ENCODE peak calls at places on chromosomes 2 and 18, in four cellular contexts. X is stomach, V is body of pancreas, S is heart left ventricle. C is an unnamed sample.

GRCh38 chr2:218607436-218608115 is at the start of gene PLCD4:
- DNase-seq in X (no peak), V (no peak), S (peak; percentile 38), C (peak; percentile 78)

GRCh38 chr18:47683774-47684173 is 246.7 kb downstream of the SMAD2 start:
- DNase-seq in X (no peak), V (no peak), S (no peak), C (no peak)

GRCh38 chr2:214328941-214329340 is 81.9 kb upstream of the VWC2L start:
- DNase-seq in X (no peak), V (no peak), S (no peak), C (no peak)

GRCh38 chr2:230226090-230226551 is 585 bp downstream of the SP140 start:
- DNase-seq in X (no peak), V (no peak), S (no peak), C (no peak)

GRCh38 chr2:224650815-224651439 is 65.2 kb downstream of the CCDC195 start:
- DNase-seq in X (no peak), V (no peak), S (no peak), C (no peak)

GRCh38 chr2:188975497-188976102 is 1.4 kb downstream of the COL3A1 start:
- DNase-seq in X (no peak), V (no peak), S (peak; percentile 39), C (peak; percentile 12)

GRCh38 chr2:1132328-1132964 is 181.8 kb downstream of the SNTG2 start:
- DNase-seq in X (no peak), V (no peak), S (no peak), C (no peak)

GRCh38 chr18:54551590-54551989 is 39.5 kb upstream of the DYNAP start:
- DNase-seq in X (no peak), V (no peak), S (no peak), C (no peak)

GRCh38 chr2:119173556-119174060 is 15.1 kb upstream of the C1QL2 start:
- DNase-seq in X (no peak), V (no peak), S (no peak), C (no peak)

GRCh38 chr2:28134262-28134812 is 243.8 kb downstream of the BABAM2 start:
- DNase-seq in X (peak; percentile 68), V (peak; percentile 84), S (peak; percentile 34), C (no peak)

GRCh38 chr18:29459986-29460385 is 1283.1 kb upstream of the CDH2 start:
- DNase-seq in X (no peak), V (no peak), S (no peak), C (no peak)

GRCh38 chr18:49510393-49511115 is 23.5 kb upstream of the C18orf32 start:
- DNase-seq in X (peak; percentile 38), V (peak; percentile 49), S (peak; percentile 51), C (peak; percentile 62)

GRCh38 chr2:74708883-74709282 is 54.8 kb downstream of the SEMA4F start:
- DNase-seq in X (no peak), V (no peak), S (no peak), C (no peak)

GRCh38 chr2:189798312-189799029 is 14.2 kb downstream of the PMS1 start:
- DNase-seq in X (no peak), V (no peak), S (no peak), C (no peak)

GRCh38 chr2:133986076-133986837 is 267.6 kb upstream of the MGAT5 start:
- DNase-seq in X (no peak), V (no peak), S (peak; percentile 39), C (peak; percentile 62)

GRCh38 chr2:137983581-137983980 is 19.3 kb downstream of the HNMT start:
- DNase-seq in X (no peak), V (no peak), S (no peak), C (no peak)

GRCh38 chr18:22465859-22466602 is 48.3 kb upstream of the CTAGE1 start:
- DNase-seq in X (no peak), V (peak; percentile 42), S (peak; percentile 58), C (peak; percentile 87)

GRCh38 chr2:44148997-44149396 is 19.7 kb upstream of the PPM1B start:
- DNase-seq in X (no peak), V (no peak), S (no peak), C (no peak)

GRCh38 chr2:171004833-171005232 is 75.8 kb downstream of the GORASP2 start:
- DNase-seq in X (no peak), V (no peak), S (no peak), C (no peak)

GRCh38 chr18:31626409-31626808 is 34.7 kb downstream of the TTR start:
- DNase-seq in X (no peak), V (no peak), S (no peak), C (no peak)

GRCh38 chr2:240499309-240500301 is 58.2 kb downstream of the ANKMY1 start:
- DNase-seq in X (peak; percentile 24), V (no peak), S (no peak), C (no peak)

GRCh38 chr2:202337133-202337532 is 39.0 kb upstream of the BMPR2 start:
- DNase-seq in X (no peak), V (no peak), S (no peak), C (no peak)

GRCh38 chr18:54210463-54210862 is 14.0 kb downstream of the MBD2 start:
- DNase-seq in X (no peak), V (no peak), S (no peak), C (no peak)

GRCh38 chr2:37230581-37230980 is 815 bp downstream of the CEBPZ start:
- DNase-seq in X (no peak), V (no peak), S (no peak), C (no peak)

GRCh38 chr2:27080140-27080469 is 1.7 kb downstream of the EMILIN1 start:
- DNase-seq in X (no peak), V (no peak), S (no peak), C (no peak)
- H3K4me3 ChIP-seq in X (peak overlapping the region; percentile 60), V (no peak overlapping the region), S (peak overlapping the region; percentile 58), C (no peak overlapping the region)

DNA sequence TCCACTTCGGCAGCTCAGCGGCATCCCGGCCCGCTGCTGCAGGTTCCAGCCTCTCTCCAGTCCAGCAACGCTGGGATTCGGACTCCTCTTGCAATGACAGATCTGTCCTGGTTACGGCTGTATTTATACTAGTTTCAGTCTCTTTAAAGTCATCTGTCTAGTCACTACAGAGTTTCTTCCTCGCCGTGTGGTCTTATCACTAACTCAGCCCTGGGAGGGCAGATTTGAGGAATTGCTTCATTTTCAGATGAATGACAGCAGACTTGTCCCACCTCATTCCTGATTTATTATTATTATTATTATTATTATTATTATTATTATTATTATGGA is 2.2 kb downstream of the KLHL29 start:
- DNase-seq in X (no peak), V (no peak), S (no peak), C (no peak)
- TF ChIP-seq POLR2A in X (no peak), V (no peak), S (no peak), C (peak; percentile 15)

DNA sequence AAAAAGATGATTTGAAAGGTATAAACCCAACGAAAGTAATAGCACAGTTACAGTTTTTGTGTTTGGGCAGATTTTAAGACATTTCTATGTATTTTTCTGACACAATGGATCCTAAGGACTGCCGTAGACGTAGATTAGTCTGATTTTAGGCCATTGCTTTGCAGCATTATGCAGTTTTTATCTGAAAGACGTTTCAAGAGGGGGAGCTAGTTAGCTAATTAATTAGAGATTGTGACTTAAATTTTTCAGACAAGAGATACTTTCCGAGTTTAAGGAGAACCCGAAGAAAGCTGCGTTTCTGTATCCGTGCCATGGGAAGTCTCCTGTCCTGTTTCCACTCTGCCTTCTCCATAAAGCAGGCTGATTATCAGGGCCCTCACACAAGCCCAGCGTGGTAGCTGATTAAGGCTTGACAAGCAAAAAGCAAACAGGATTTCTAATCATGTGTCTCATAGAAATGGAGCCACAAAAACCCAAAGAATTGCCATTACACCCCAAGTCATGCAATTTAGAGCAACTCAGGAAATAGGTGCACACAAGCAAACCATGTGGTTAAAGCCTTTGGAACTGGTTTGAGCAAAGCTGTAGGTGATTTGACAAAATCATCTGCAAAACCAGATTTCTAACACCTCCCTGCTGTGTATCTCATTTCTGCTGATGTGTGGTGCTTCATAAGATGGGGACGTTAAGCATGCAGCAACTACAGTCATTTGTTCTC is 808.1 kb downstream of the RNF144A start:
- DNase-seq in X (no peak), V (no peak), S (no peak), C (no peak)
- H3K4me3 ChIP-seq in X (no peak overlapping the region), V (no peak overlapping the region), S (no peak overlapping the region), C (no peak overlapping the region)

GRCh38 chr2:201260302-201260800 is at the start of gene CASP8:
- DNase-seq in X (peak; percentile 50), V (no peak), S (peak; percentile 40), C (no peak)
- TF ChIP-seq POLR2A in X (no peak), V (peak; percentile 36), S (no peak), C (no peak)

DNA sequence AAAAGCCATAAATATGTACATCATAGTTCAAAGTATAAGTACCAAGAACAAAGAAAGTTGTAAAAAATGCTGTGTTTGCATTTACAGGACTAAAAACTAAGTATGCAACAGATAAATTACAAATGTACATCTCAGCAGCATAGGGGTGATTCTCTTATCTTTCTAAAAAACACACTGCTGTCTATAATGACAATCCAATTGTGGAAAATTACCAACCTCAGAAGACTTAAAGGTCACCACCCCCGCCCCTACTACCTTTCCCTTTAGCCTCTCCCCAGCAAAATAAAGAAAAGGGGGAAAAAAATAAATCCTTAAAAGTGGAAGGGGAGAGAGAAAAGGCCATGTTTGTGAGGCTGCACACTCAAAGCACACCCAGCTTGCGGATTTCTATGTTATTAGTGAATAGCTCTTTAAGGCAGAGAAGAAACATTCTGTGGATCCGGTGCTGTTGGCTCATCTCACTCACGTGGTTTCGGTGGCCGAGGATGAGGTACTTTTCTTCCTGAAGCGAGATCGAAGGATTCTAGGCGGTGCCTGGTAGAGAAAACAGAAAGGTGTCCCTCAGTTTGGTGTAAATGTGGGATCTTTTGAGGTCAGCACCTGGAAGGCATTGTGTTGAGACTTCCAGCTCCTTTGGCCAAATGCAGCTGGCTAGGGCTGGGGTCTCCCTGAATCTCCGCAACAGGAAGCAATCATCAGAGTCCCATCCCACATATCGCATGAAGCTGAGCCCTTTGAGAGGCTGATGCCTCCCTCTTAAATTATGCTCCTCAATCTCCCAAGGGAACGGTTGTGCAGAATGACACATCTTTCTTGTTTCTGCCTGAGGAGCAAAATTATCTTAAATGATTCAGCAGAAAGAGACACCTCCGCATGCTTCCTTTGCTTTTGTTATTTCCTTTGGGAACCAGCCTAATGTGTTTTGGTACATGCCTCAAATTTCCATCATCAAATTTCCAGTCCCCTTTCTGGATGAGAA is 17.6 kb downstream of the MRPL35 start:
- DNase-seq in X (no peak), V (no peak), S (no peak), C (no peak)
- H3K4me3 ChIP-seq in X (no peak overlapping the region), V (no peak overlapping the region), S (peak overlapping the region; percentile 27), C (no peak overlapping the region)

C was measured in adrenal gland.